ENCODE peak calls at places on chromosomes 3 and 15, in five cellular contexts. B is H4, H is RWPE1, R is H7, W is fibroblast of gingiva. L is an unnamed sample.

GRCh38 chr3:126973814-126974213 is 9.1 kb upstream of the PLXNA1 start:
- DNase-seq in B (no peak), W (no peak), H (no peak), R (no peak), L (no peak)

GRCh38 chr3:126058666-126059065 is 25.3 kb downstream of the SLC41A3 start:
- DNase-seq in B (no peak), W (no peak), H (no peak), R (peak; percentile 35), L (no peak)

GRCh38 chr3:123632161-123632655 is 47.4 kb upstream of the HACD2 start:
- DNase-seq in H (no peak), W (peak; percentile 80), B (no peak), R (peak; percentile 64), L (no peak)

GRCh38 chr3:127772776-127773751 is 49.3 kb downstream of the MGLL start:
- DNase-seq in W (no peak), B (no peak), R (no peak), H (no peak), L (no peak)

GRCh38 chr3:65810277-65810676 is 228.4 kb downstream of the MAGI1 start:
- DNase-seq in W (peak; percentile 59), H (no peak), B (no peak), R (no peak), L (no peak)

GRCh38 chr3:43316783-43317460 is 30.6 kb downstream of the SNRK start:
- DNase-seq in R (no peak), B (no peak), W (no peak), H (no peak), L (no peak)

GRCh38 chr3:169694117-169694516 is 30.6 kb upstream of the MECOM start:
- DNase-seq in B (no peak), W (no peak), H (no peak), R (peak; percentile 21), L (no peak)

GRCh38 chr3:151379083-151379734 is 5.3 kb downstream of the P2RY12 start:
- DNase-seq in W (no peak), B (peak; percentile 28), R (no peak), H (peak; percentile 10), L (no peak)

GRCh38 chr15:34609658-34610057 is 26.2 kb upstream of the GOLGA8B start:
- DNase-seq in R (no peak), B (no peak), W (no peak), H (no peak), L (no peak)

GRCh38 chr3:112811150-112811884 is 35.3 kb downstream of the CD200R1L start:
- DNase-seq in W (peak; percentile 99), R (no peak), B (no peak), H (no peak), L (no peak)

GRCh38 chr3:120092444-120092843 is 1.8 kb downstream of the GSK3B start:
- DNase-seq in H (no peak), R (no peak), W (no peak), B (no peak), L (no peak)

GRCh38 chr15:66692808-66693596 is 9.0 kb upstream of the SMAD6 start:
- DNase-seq in B (no peak), R (no peak), W (no peak), H (no peak), L (no peak)

GRCh38 chr15:89825264-89825940 is 10.8 kb upstream of the ANPEP start:
- DNase-seq in W (peak; percentile 60), B (no peak), H (no peak), R (no peak), L (no peak)

GRCh38 chr15:28876131-28876844 is 9.5 kb upstream of the APBA2 start:
- DNase-seq in H (no peak), W (no peak), B (no peak), R (peak; percentile 88), L (no peak)

GRCh38 chr3:45311327-45311726 is 77.0 kb upstream of the LARS2 start:
- DNase-seq in H (no peak), B (no peak), R (no peak), W (no peak), L (no peak)

GRCh38 chr15:22253676-22254408 is 173.5 kb downstream of the OR4M2 start:
- DNase-seq in W (no peak), R (no peak), B (no peak), H (no peak), L (no peak)

GRCh38 chr3:123329636-123330340 is 119.1 kb downstream of the ADCY5 start:
- DNase-seq in W (no peak), B (no peak), R (no peak), H (no peak), L (no peak)

GRCh38 chr3:61564405-61565059 is 3.2 kb downstream of the PTPRG start:
- DNase-seq in H (no peak), B (peak; percentile 11), R (peak; percentile 91), W (peak; percentile 76), L (no peak)

GRCh38 chr3:13866406-13866965 is 13.4 kb downstream of the WNT7A start:
- DNase-seq in W (no peak), R (no peak), B (peak; percentile 23), H (no peak), L (no peak)

GRCh38 chr15:58521293-58521991 is 89.7 kb downstream of the LIPC start:
- DNase-seq in B (peak; percentile 53), R (peak; percentile 66), H (peak; percentile 90), W (no peak), L (peak; percentile 98)

GRCh38 chr15:68407141-68407885 is 24.6 kb downstream of the ITGA11 start:
- DNase-seq in R (no peak), W (no peak), H (no peak), B (no peak), L (no peak)

GRCh38 chr3:30952786-30953185 is 58.3 kb upstream of the GADL1 start:
- DNase-seq in H (no peak), B (no peak), R (no peak), W (no peak), L (no peak)